ENCODE peak calls at places on chromosomes 11 and 22, in four cellular contexts. One of them, this sample, is unnamed.

GRCh38 chr22:23147632-23148387 is 2.5 kb downstream of the RAB36 start:
- DNase-seq in uterus: no peak
- DNase-seq in NCI-H774: no peak
- DNase-seq in DMS153: peak; percentile 58
- DNase-seq in this sample: no peak

GRCh38 chr11:17693531-17693930 is 25.8 kb upstream of the MYOD1 start:
- DNase-seq in uterus: no peak
- DNase-seq in NCI-H774: no peak
- DNase-seq in DMS153: no peak
- DNase-seq in this sample: no peak

GRCh38 chr11:75719089-75719638 is 1.5 kb downstream of the MOGAT2 start:
- DNase-seq in uterus: no peak
- DNase-seq in NCI-H774: no peak
- DNase-seq in DMS153: no peak
- DNase-seq in this sample: peak; percentile 16

GRCh38 chr11:77407613-77408012 is 66.3 kb downstream of the PAK1 start:
- DNase-seq in uterus: peak; percentile 35
- DNase-seq in NCI-H774: peak; percentile 44
- DNase-seq in DMS153: peak; percentile 66
- DNase-seq in this sample: no peak

GRCh38 chr22:24758164-24758799 is 16.2 kb downstream of the PIWIL3 start:
- DNase-seq in uterus: peak; percentile 34
- DNase-seq in NCI-H774: no peak
- DNase-seq in DMS153: no peak
- DNase-seq in this sample: peak; percentile 78

GRCh38 chr22:18997925-18998315 is 61.8 kb upstream of the PRODH start:
- DNase-seq in uterus: no peak
- DNase-seq in NCI-H774: no peak
- DNase-seq in DMS153: peak; percentile 4
- DNase-seq in this sample: peak; percentile 38

GRCh38 chr22:37442537-37442936 is 15.3 kb upstream of the ELFN2 start:
- DNase-seq in uterus: no peak
- DNase-seq in NCI-H774: no peak
- DNase-seq in DMS153: peak; percentile 23
- DNase-seq in this sample: no peak

GRCh38 chr11:69280994-69281393 is 13.0 kb upstream of the MYEOV start:
- DNase-seq in uterus: no peak
- DNase-seq in NCI-H774: no peak
- DNase-seq in DMS153: no peak
- DNase-seq in this sample: no peak

GRCh38 chr22:19578180-19579004 is 54.2 kb upstream of the CLDN5 start:
- DNase-seq in uterus: no peak
- DNase-seq in NCI-H774: no peak
- DNase-seq in DMS153: no peak
- DNase-seq in this sample: no peak

GRCh38 chr11:27443746-27444465 is 28.7 kb downstream of the LGR4 start:
- DNase-seq in uterus: no peak
- DNase-seq in NCI-H774: peak; percentile 89
- DNase-seq in DMS153: peak; percentile 89
- DNase-seq in this sample: peak; percentile 90

GRCh38 chr11:125300791-125301218 is 136.3 kb downstream of the PKNOX2 start:
- DNase-seq in uterus: no peak
- DNase-seq in NCI-H774: no peak
- DNase-seq in DMS153: no peak
- DNase-seq in this sample: no peak

GRCh38 chr22:49752598-49753091 is 75.0 kb downstream of the BRD1 start:
- DNase-seq in uterus: no peak
- DNase-seq in NCI-H774: no peak
- DNase-seq in DMS153: no peak
- DNase-seq in this sample: no peak

GRCh38 chr22:31895317-31896133 is 48.8 kb upstream of the YWHAH start:
- DNase-seq in uterus: no peak
- DNase-seq in NCI-H774: no peak
- DNase-seq in DMS153: no peak
- DNase-seq in this sample: no peak

GRCh38 chr11:116642481-116642880 is 130.3 kb downstream of the BUD13 start:
- DNase-seq in uterus: no peak
- DNase-seq in NCI-H774: no peak
- DNase-seq in DMS153: no peak
- DNase-seq in this sample: no peak

GRCh38 chr11:61035086-61035835 is 63.8 kb downstream of the CD6 start:
- DNase-seq in uterus: no peak
- DNase-seq in NCI-H774: no peak
- DNase-seq in DMS153: no peak
- DNase-seq in this sample: no peak

GRCh38 chr22:38144025-38144405 is 33.5 kb upstream of the BAIAP2L2 start:
- DNase-seq in uterus: no peak
- DNase-seq in NCI-H774: no peak
- DNase-seq in DMS153: no peak
- DNase-seq in this sample: no peak

GRCh38 chr11:44988111-44988510 is 37.4 kb upstream of the TP53I11 start:
- DNase-seq in uterus: no peak
- DNase-seq in NCI-H774: no peak
- DNase-seq in DMS153: no peak
- DNase-seq in this sample: no peak

GRCh38 chr11:123545726-123546125 is 108.7 kb downstream of the SCN3B start:
- DNase-seq in uterus: no peak
- DNase-seq in NCI-H774: no peak
- DNase-seq in DMS153: no peak
- DNase-seq in this sample: peak; percentile 31

GRCh38 chr11:64726211-64726641 is 3.2 kb upstream of the NRXN2 start:
- DNase-seq in uterus: no peak
- DNase-seq in NCI-H774: no peak
- DNase-seq in DMS153: no peak
- DNase-seq in this sample: peak; percentile 36

GRCh38 chr22:39690901-39691620 is 120.5 kb downstream of the CACNA1I start:
- DNase-seq in uterus: no peak
- DNase-seq in NCI-H774: no peak
- DNase-seq in DMS153: no peak
- DNase-seq in this sample: peak; percentile 89

GRCh38 chr22:49415219-49415951 is 412.3 kb downstream of the BRD1 start:
- DNase-seq in uterus: no peak
- DNase-seq in NCI-H774: peak; percentile 0
- DNase-seq in DMS153: no peak
- DNase-seq in this sample: no peak

GRCh38 chr11:118607401-118608267 is at the start of gene PHLDB1:
- DNase-seq in uterus: peak; percentile 80
- DNase-seq in NCI-H774: no peak
- DNase-seq in DMS153: no peak
- DNase-seq in this sample: peak; percentile 65

GRCh38 chr11:43943931-43944751 is 1.7 kb downstream of the C11orf96 start:
- DNase-seq in uterus: no peak
- DNase-seq in NCI-H774: no peak
- DNase-seq in DMS153: no peak
- DNase-seq in this sample: peak; percentile 42

GRCh38 chr11:59551651-59552521 is 40.5 kb downstream of the OR4D9 start:
- DNase-seq in uterus: peak; percentile 50
- DNase-seq in NCI-H774: peak; percentile 45
- DNase-seq in DMS153: no peak
- DNase-seq in this sample: peak; percentile 74

GRCh38 chr11:38547464-38547863 is 1949.4 kb upstream of the RAG2 start:
- DNase-seq in uterus: no peak
- DNase-seq in NCI-H774: no peak
- DNase-seq in DMS153: no peak
- DNase-seq in this sample: no peak

GRCh38 chr22:31881867-31882266 is 62.5 kb upstream of the YWHAH start:
- DNase-seq in uterus: no peak
- DNase-seq in NCI-H774: no peak
- DNase-seq in DMS153: no peak
- DNase-seq in this sample: no peak

GRCh38 chr11:127619946-127620345 is 619.4 kb upstream of the KIRREL3 start:
- DNase-seq in uterus: no peak
- DNase-seq in NCI-H774: no peak
- DNase-seq in DMS153: no peak
- DNase-seq in this sample: no peak

This sample was measured in neural progenitor cell.